ENCODE peak calls at places on chromosome 4, in five cellular contexts. L is endodermal cell, U is GM23248, B is SK-N-SH, O is IMR-90. F is an unnamed sample.

GRCh38 chr4:123941306-123941705 is 544.7 kb downstream of the SPRY1 start:
- DNase-seq in L (no peak), U (peak; percentile 45), B (no peak), O (peak; percentile 61), F (no peak)

GRCh38 chr4:74742191-74742590 is 52.1 kb downstream of the BTC start:
- DNase-seq in L (no peak), U (no peak), B (no peak), O (no peak), F (no peak)

GRCh38 chr4:182240161-182241130 is 2.8 kb upstream of the TENM3 start:
- DNase-seq in L (peak; percentile 73), U (peak; percentile 32), B (peak; percentile 20), O (peak; percentile 89), F (peak; percentile 70)

GRCh38 chr4:177108708-177109107 is 201.0 kb upstream of the NEIL3 start:
- DNase-seq in L (no peak), U (peak; percentile 69), B (no peak), O (peak; percentile 68), F (peak; percentile 54)

GRCh38 chr4:39846135-39846534 is 131.6 kb downstream of the PDS5A start:
- DNase-seq in L (no peak), U (peak; percentile 41), B (no peak), O (peak; percentile 19), F (no peak)

GRCh38 chr4:120630432-120630831 is 292.1 kb downstream of the PRDM5 start:
- DNase-seq in L (no peak), U (peak; percentile 3), B (no peak), O (no peak), F (no peak)

GRCh38 chr4:146506272-146506671 is 15.5 kb downstream of the SLC10A7 start:
- DNase-seq in L (no peak), U (no peak), B (no peak), O (no peak), F (no peak)

GRCh38 chr4:136829298-136829697 is 703.0 kb downstream of the PCDH18 start:
- DNase-seq in L (no peak), U (no peak), B (no peak), O (no peak), F (no peak)

GRCh38 chr4:4383085-4383484 is 3.8 kb upstream of the NSG1 start:
- DNase-seq in L (no peak), U (no peak), B (no peak), O (no peak), F (no peak)

GRCh38 chr4:20331642-20332041 is 79.9 kb downstream of the SLIT2 start:
- DNase-seq in L (no peak), U (peak; percentile 43), B (no peak), O (no peak), F (no peak)

GRCh38 chr4:55008166-55009056 is 117.0 kb downstream of the KDR start:
- DNase-seq in L (peak; percentile 73), U (peak; percentile 24), B (peak; percentile 31), O (no peak), F (peak; percentile 30)

GRCh38 chr4:13476915-13477314 is 7.2 kb downstream of the RAB28 start:
- DNase-seq in L (no peak), U (peak; percentile 91), B (no peak), O (peak; percentile 91), F (peak; percentile 93)

GRCh38 chr4:52823478-52824092 is 38.5 kb upstream of the RASL11B start:
- DNase-seq in L (no peak), U (peak; percentile 31), B (no peak), O (peak; percentile 47), F (peak; percentile 73)

GRCh38 chr4:159227378-159227777 is 124.5 kb downstream of the RAPGEF2 start:
- DNase-seq in L (no peak), U (peak; percentile 17), B (no peak), O (peak; percentile 39), F (peak; percentile 54)

GRCh38 chr4:41609851-41610250 is 71.9 kb downstream of the LIMCH1 start:
- DNase-seq in L (no peak), U (no peak), B (no peak), O (no peak), F (no peak)

GRCh38 chr4:1502976-1503375 is 96.7 kb upstream of the NKX1-1 start:
- DNase-seq in L (peak; percentile 29), U (peak; percentile 8), B (peak; percentile 42), O (no peak), F (no peak)

GRCh38 chr4:41303372-41304118 is 46.8 kb downstream of the UCHL1 start:
- DNase-seq in L (no peak), U (no peak), B (no peak), O (no peak), F (no peak)

GRCh38 chr4:985123-985830 is 1.6 kb upstream of the IDUA start:
- DNase-seq in L (peak; percentile 92), U (peak; percentile 77), B (no peak), O (no peak), F (peak; percentile 67)

GRCh38 chr4:78748361-78748760 is 27.8 kb upstream of the BMP2K start:
- DNase-seq in L (no peak), U (peak; percentile 36), B (no peak), O (peak; percentile 58), F (no peak)

GRCh38 chr4:173432430-173432829 is 33.5 kb upstream of the SCRG1 start:
- DNase-seq in L (no peak), U (no peak), B (no peak), O (no peak), F (no peak)

GRCh38 chr4:182478475-182478874 is 235.3 kb downstream of the TENM3 start:
- DNase-seq in L (no peak), U (peak; percentile 70), B (peak; percentile 51), O (peak; percentile 59), F (peak; percentile 43)

GRCh38 chr4:57064811-57065711 is 45.1 kb downstream of the IGFBP7 start:
- DNase-seq in L (no peak), U (peak; percentile 92), B (peak; percentile 50), O (peak; percentile 98), F (peak; percentile 91)

GRCh38 chr4:6272863-6273660 is 3.4 kb downstream of the WFS1 start:
- DNase-seq in L (no peak), U (peak; percentile 82), B (peak; percentile 69), O (peak; percentile 88), F (peak; percentile 85)

GRCh38 chr4:76857010-76857409 is 40.9 kb downstream of the SOWAHB start:
- DNase-seq in L (no peak), U (no peak), B (no peak), O (no peak), F (no peak)

GRCh38 chr4:183335369-183335940 is 13.2 kb upstream of the CLDN24 start:
- DNase-seq in L (no peak), U (peak; percentile 94), B (no peak), O (peak; percentile 96), F (peak; percentile 91)

GRCh38 chr4:6907658-6908191 is 1.9 kb upstream of the TBC1D14 start:
- DNase-seq in L (peak; percentile 84), U (peak; percentile 34), B (peak; percentile 67), O (no peak), F (no peak)

GRCh38 chr4:165308174-165308573 is 19.3 kb upstream of the MSMO1 start:
- DNase-seq in L (no peak), U (peak; percentile 42), B (no peak), O (no peak), F (no peak)

DNA sequence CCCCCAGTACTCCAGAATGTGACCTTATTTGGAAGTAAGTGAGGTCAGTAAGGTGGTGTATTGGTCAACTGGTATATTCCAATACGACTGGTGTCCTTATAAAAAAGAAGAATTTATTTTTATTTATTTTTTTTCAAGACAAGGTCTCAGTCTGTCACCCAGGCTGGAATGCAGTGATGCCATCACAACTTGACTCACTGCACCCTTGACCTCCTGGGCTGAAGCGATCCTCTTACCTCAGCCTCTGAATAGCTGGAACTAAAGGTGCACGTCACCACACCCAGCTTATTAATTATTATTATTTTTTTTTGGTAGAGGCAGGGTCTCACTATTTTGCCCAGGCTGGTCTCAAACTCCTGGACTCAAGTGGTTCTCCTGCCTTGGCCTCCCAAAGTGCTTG is 115.1 kb upstream of the PITX2 start:
- DNase-seq in L (no peak), U (no peak), B (no peak), O (no peak), F (no peak)
- H3K4me3 ChIP-seq in L (no peak overlapping the region), U (no peak overlapping the region), B (no peak overlapping the region), O (no peak overlapping the region), F (no peak overlapping the region)

GRCh38 chr4:112896326-112896892 is 153.0 kb upstream of the ANK2 start:
- DNase-seq in L (no peak), U (no peak), B (no peak), O (no peak), F (peak; percentile 17)
- H3K9ac ChIP-seq in L (peak overlapping the region; percentile 11), U (no peak overlapping the region), B (no peak overlapping the region), O (no peak overlapping the region), F (peak overlapping the region; percentile 46)

GRCh38 chr4:108099838-108100237 is 68.9 kb downstream of the LEF1 start:
- DNase-seq in L (no peak), U (no peak), B (no peak), O (no peak), F (no peak)
- H3K27ac ChIP-seq in L (no peak overlapping the region), U (no peak overlapping the region), B (no peak overlapping the region), O (no peak overlapping the region), F (no peak overlapping the region)

GRCh38 chr4:34181891-34182290 is 2062.4 kb downstream of the ARAP2 start:
- DNase-seq in L (no peak), U (peak; percentile 66), B (no peak), O (peak; percentile 61), F (peak; percentile 64)
- H3K4me3 ChIP-seq in L (no peak overlapping the region), U (peak overlapping the region; percentile 38), B (no peak overlapping the region), O (no peak overlapping the region), F (no peak overlapping the region)